ENCODE peak calls at places on chromosomes 6 and 20, in five cellular contexts. P is fibroblast of mammary gland, G is endodermal cell, L is astrocyte of the spinal cord, V is heart right ventricle. T is an unnamed sample.

GRCh38 chr20:4488407-4489339 is 233.0 kb upstream of the PRND start:
- DNase-seq in V (no peak), P (peak; percentile 86), G (no peak), L (peak; percentile 79), T (no peak)

GRCh38 chr6:89680150-89680549 is 41.6 kb upstream of the LYRM2 start:
- DNase-seq in V (no peak), L (no peak), P (no peak), G (no peak), T (no peak)

GRCh38 chr20:51712501-51713212 is 55.5 kb downstream of the ATP9A start:
- DNase-seq in G (peak; percentile 82), V (no peak), P (peak; percentile 30), L (peak; percentile 27), T (no peak)

GRCh38 chr6:113719545-113719944 is 137.6 kb upstream of the MARCKS start:
- DNase-seq in L (peak; percentile 13), G (no peak), P (peak; percentile 59), V (no peak), T (no peak)

GRCh38 chr20:36644032-36644712 is 1.8 kb downstream of the SLA2 start:
- DNase-seq in P (no peak), G (no peak), L (no peak), V (no peak), T (no peak)

GRCh38 chr20:20802328-20802727 is 89.9 kb upstream of the RALGAPA2 start:
- DNase-seq in P (no peak), L (no peak), G (no peak), V (no peak), T (no peak)

GRCh38 chr20:59829415-59830106 is 103.9 kb downstream of the SYCP2 start:
- DNase-seq in G (peak; percentile 24), P (no peak), L (no peak), V (no peak), T (no peak)

GRCh38 chr6:10401632-10402223 is 13.1 kb downstream of the TFAP2A start:
- DNase-seq in V (no peak), G (no peak), L (no peak), P (no peak), T (no peak)

GRCh38 chr6:48068326-48069191 is 42.4 kb downstream of the PTCHD4 start:
- DNase-seq in G (peak; percentile 77), V (peak; percentile 13), L (no peak), P (peak; percentile 20), T (no peak)

GRCh38 chr6:111976169-111976568 is 77.7 kb upstream of the CCN6 start:
- DNase-seq in P (no peak), L (no peak), G (no peak), V (no peak), T (no peak)

GRCh38 chr6:30006170-30007131 is 54.6 kb upstream of the POLR1H start:
- DNase-seq in V (peak; percentile 41), P (no peak), G (peak; percentile 60), L (no peak), T (no peak)

GRCh38 chr6:10425973-10426780 is 11.3 kb upstream of the TFAP2A start:
- DNase-seq in L (no peak), V (no peak), P (no peak), G (peak; percentile 76), T (no peak)

GRCh38 chr20:33676652-33677645 is 2.7 kb upstream of the NECAB3 start:
- DNase-seq in V (no peak), P (no peak), L (no peak), G (peak; percentile 46), T (no peak)

GRCh38 chr6:151034825-151035781 is 169.6 kb downstream of the MTHFD1L start:
- DNase-seq in L (peak; percentile 71), G (no peak), P (no peak), V (no peak), T (no peak)

GRCh38 chr6:133820208-133820607 is 68.7 kb upstream of the TCF21 start:
- DNase-seq in L (no peak), V (no peak), G (no peak), P (no peak), T (no peak)

GRCh38 chr6:131950767-131951575 is at the start of gene CCN2:
- DNase-seq in V (peak; percentile 80), P (peak; percentile 91), G (peak; percentile 98), L (peak; percentile 98), T (peak; percentile 96)

DNA sequence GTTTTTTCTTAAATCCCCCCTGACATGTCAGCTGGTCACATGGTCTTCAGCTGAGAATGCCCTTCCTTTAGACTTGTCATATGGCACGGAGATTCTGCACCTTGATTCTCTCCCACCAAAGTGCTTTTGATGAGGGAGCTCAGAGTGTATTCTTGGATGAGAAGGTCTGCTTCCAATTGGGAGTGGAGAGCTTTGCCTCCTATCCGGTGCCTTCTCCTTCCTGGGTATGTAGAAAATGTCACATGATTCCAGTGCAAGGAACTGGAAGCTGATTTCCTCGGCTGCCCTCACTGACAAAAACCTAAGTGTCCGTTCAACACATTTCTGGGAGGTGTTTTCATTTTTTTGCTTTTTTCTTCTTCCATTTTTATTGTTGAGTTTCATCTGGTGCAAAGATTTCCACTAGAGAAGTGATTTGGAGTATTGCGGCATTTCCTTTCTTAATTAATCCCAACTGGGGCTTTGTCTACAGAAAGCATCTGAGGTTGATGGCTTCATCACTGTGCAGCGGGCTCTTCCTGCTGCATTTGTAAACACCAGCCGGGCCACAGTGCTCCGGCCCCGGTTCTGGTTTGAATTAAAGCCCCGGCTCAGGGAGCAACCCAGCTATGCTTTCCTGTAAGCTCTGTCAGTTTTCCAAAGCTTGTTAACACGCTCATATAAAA is 197.3 kb downstream of the TFAP2C start:
- DNase-seq in L (peak; percentile 7), V (no peak), G (no peak), P (peak; percentile 85), T (peak; percentile 91)
- H3K4me3 ChIP-seq in L (no peak overlapping the region), V (no peak overlapping the region), G (no peak overlapping the region), P (peak overlapping the region; percentile 12), T (peak overlapping the region; percentile 35)

DNA sequence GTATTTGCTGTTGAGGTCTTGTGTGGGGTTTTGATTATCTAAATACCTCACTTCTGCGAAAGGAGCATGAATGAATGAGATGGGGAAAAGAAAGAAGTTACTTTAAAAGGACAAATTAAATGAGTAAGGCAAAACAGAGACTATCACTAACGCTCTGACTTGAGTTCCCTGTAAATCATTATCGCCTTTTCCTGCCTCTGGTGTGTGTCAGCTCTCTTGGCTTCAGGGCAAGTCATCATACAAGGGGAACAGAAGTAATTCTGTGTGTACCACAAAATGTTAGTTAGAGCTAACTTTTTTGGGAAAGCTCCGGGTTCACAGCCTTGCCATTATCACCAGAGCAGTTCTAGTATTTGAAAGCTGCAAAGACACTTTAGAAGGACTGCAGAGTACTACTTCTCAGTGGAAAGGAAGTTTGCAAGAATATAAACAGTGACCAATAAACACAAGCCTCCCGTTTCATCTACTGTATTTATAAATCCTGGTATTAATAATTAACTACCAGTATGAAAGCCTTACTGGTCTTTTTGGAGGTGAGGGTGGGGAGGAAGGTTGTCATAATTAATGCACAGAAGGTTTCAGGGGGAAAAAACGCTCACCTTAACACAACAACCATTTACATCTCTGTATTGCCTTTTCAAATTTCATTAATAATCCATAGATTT is 1.2 kb downstream of the DZANK1 start:
- DNase-seq in V (no peak), G (no peak), P (no peak), L (no peak), T (no peak)
- H3K4me3 ChIP-seq in V (no peak overlapping the region), G (peak overlapping the region; percentile 93), P (no peak overlapping the region), L (no peak overlapping the region), T (peak overlapping the region; percentile 68)

GRCh38 chr6:26607434-26608230 is 10.9 kb downstream of the ABT1 start:
- DNase-seq in G (peak; percentile 82), P (peak; percentile 59), L (peak; percentile 61), V (no peak), T (peak; percentile 12)
- H3K4me3 ChIP-seq in G (no peak overlapping the region), P (no peak overlapping the region), L (peak overlapping the region; percentile 14), V (no peak overlapping the region), T (peak overlapping the region; percentile 8)

GRCh38 chr20:41047279-41047974 is 18.8 kb downstream of the TOP1 start:
- DNase-seq in P (no peak), L (no peak), G (no peak), V (no peak), T (no peak)

GRCh38 chr20:41048475-41049242 is 20.0 kb downstream of the TOP1 start:
- DNase-seq in G (no peak), P (no peak), L (peak; percentile 19), V (no peak), T (no peak)

GRCh38 chr20:41049451-41049850 is 20.8 kb downstream of the TOP1 start:
- DNase-seq in L (no peak), P (no peak), V (no peak), G (no peak), T (no peak)

GRCh38 chr20:41046716-41047115 is 18.1 kb downstream of the TOP1 start:
- DNase-seq in L (peak; percentile 53), V (no peak), P (peak; percentile 72), G (no peak), T (no peak)

DNA sequence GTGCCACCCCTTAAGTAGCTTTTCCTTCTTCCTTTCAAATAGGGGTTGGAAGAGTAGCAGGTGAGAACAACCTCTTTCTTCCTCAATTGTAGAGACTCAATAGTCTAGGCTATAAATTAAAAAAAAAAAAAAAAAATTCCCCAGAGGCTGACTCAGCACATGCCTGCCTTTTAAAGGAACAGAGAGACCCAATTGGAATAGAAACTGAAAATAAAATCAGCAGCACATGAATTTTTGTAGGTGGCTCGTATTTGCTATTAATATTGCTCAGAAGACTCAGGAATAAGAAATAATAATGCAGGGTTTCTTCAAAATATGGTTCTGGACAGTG is 19.3 kb downstream of the TOP1 start:
- DNase-seq in V (no peak), P (peak; percentile 58), G (no peak), L (peak; percentile 51), T (no peak)
- H3K4me3 ChIP-seq in V (peak overlapping the region; percentile 5), P (peak overlapping the region; percentile 32), G (no peak overlapping the region), L (peak overlapping the region; percentile 3), T (no peak overlapping the region)